ENCODE peak calls at places on chromosome X, in eight cellular contexts. R is tibial nerve, M is OCI-LY7, C is thoracic aorta, V is AG04450, X is cardiac muscle cell, A is GM23338, H is breast epithelium. U is an unnamed sample.

GRCh38 chrX:128800138-128800537 is 723.2 kb downstream of the SMARCA1 start:
- DNase-seq in V (no peak), R (no peak), C (no peak), H (no peak), M (no peak), X (no peak), A (peak), U (no peak)

GRCh38 chrX:23390979-23391378 is 56.3 kb downstream of the PTCHD1 start:
- DNase-seq in M (no peak), X (no peak), H (no peak), C (no peak), R (no peak), V (no peak), A (no peak), U (no peak)

GRCh38 chrX:39894626-39895025 is 203.1 kb downstream of the BCOR start:
- DNase-seq in X (no peak), M (no peak), H (no peak), R (peak), V (no peak), C (no peak), A (no peak), U (no peak)

GRCh38 chrX:68989865-68990606 is 161.2 kb downstream of the EFNB1 start:
- DNase-seq in V (peak), X (peak), C (no peak), A (peak), H (no peak), R (no peak), M (no peak), U (no peak)

GRCh38 chrX:152131525-152131924 is 6.9 kb downstream of the MAGEA10 start:
- DNase-seq in A (no peak), X (no peak), M (no peak), V (no peak), H (no peak), R (no peak), C (no peak), U (no peak)

GRCh38 chrX:153059191-153060094 is 3.2 kb downstream of the PNMA3 start:
- DNase-seq in C (no peak), R (no peak), V (no peak), M (no peak), X (no peak), A (no peak), H (no peak), U (no peak)

GRCh38 chrX:39859991-39860861 is 237.5 kb downstream of the BCOR start:
- DNase-seq in R (no peak), X (peak), H (no peak), V (peak), M (peak), C (no peak), A (peak), U (peak)

GRCh38 chrX:75746891-75747639 is 38.0 kb downstream of the MAGEE2 start:
- DNase-seq in A (peak), V (no peak), R (peak), X (peak), H (peak), C (no peak), M (peak), U (peak)

GRCh38 chrX:10821293-10821692 is 200.9 kb upstream of the MID1 start:
- DNase-seq in H (no peak), V (no peak), X (no peak), C (no peak), M (no peak), R (no peak), A (no peak), U (no peak)

GRCh38 chrX:19660604-19661003 is 145.3 kb upstream of the MAP3K15 start:
- DNase-seq in C (no peak), A (no peak), M (no peak), V (no peak), H (no peak), X (no peak), R (no peak), U (no peak)

GRCh38 chrX:19682712-19683331 is 167.5 kb upstream of the MAP3K15 start:
- DNase-seq in H (no peak), X (peak), A (peak), M (no peak), V (peak), C (no peak), R (peak), U (no peak)

GRCh38 chrX:31715675-31716074 is 643.8 kb upstream of the FTHL17 start:
- DNase-seq in C (no peak), H (no peak), V (no peak), X (no peak), R (no peak), A (no peak), M (no peak), U (no peak)

GRCh38 chrX:56764975-56765791 is 36.1 kb downstream of the NBDY start:
- DNase-seq in A (no peak), R (no peak), C (no peak), H (no peak), X (no peak), M (peak), V (no peak), U (no peak)

GRCh38 chrX:150094996-150095395 is 156.7 kb upstream of the EOLA2 start:
- DNase-seq in R (no peak), H (no peak), V (no peak), C (no peak), M (no peak), A (no peak), X (no peak), U (peak)

GRCh38 chrX:16653424-16653823 is 3.5 kb downstream of the S100G start:
- DNase-seq in X (no peak), V (no peak), M (no peak), R (no peak), A (no peak), C (no peak), H (no peak), U (no peak)

GRCh38 chrX:30576881-30577280 is 685 bp downstream of the TASL start:
- DNase-seq in M (no peak), R (no peak), H (no peak), C (no peak), A (no peak), X (no peak), V (no peak), U (no peak)

GRCh38 chrX:13341491-13342101 is 21.7 kb upstream of the ATXN3L start:
- DNase-seq in X (no peak), V (no peak), A (peak), H (no peak), C (no peak), M (peak), R (no peak), U (no peak)

GRCh38 chrX:155841232-155841631 is 39.9 kb upstream of the VAMP7 start:
- DNase-seq in X (no peak), C (no peak), R (no peak), A (no peak), H (no peak), M (no peak), V (no peak), U (peak)

GRCh38 chrX:143615851-143616250 is 20.1 kb downstream of the SLITRK4 start:
- DNase-seq in R (no peak), H (no peak), M (no peak), V (no peak), C (no peak), X (no peak), A (no peak), U (no peak)

GRCh38 chrX:42748067-42748850 is 29.7 kb downstream of the PPP1R2C start:
- DNase-seq in M (no peak), X (no peak), H (no peak), V (no peak), R (no peak), C (no peak), A (no peak), U (peak)

GRCh38 chrX:110407910-110408545 is 49.4 kb downstream of the RTL9 start:
- DNase-seq in A (peak), V (no peak), C (no peak), H (no peak), R (peak), M (peak), X (peak), U (peak)

GRCh38 chrX:136271300-136271699 is 20.1 kb upstream of the MAP7D3 start:
- DNase-seq in M (peak), X (no peak), R (no peak), V (no peak), C (no peak), A (no peak), H (no peak), U (no peak)

GRCh38 chrX:43813898-43814297 is 68.4 kb downstream of the MAOB start:
- DNase-seq in C (no peak), R (no peak), X (peak), H (no peak), A (peak), M (no peak), V (no peak), U (no peak)

GRCh38 chrX:75106772-75107171 is 49.3 kb downstream of the ABCB7 start:
- DNase-seq in H (no peak), C (no peak), X (no peak), R (no peak), M (no peak), V (no peak), A (no peak), U (no peak)

GRCh38 chrX:40291553-40291952 is 193.8 kb upstream of the BCOR start:
- DNase-seq in M (no peak), C (no peak), H (no peak), R (no peak), X (no peak), V (no peak), A (no peak), U (peak)

GRCh38 chrX:149221246-149221645 is 283.9 kb downstream of the IDS start:
- DNase-seq in C (no peak), M (no peak), X (peak), A (no peak), V (no peak), R (no peak), H (no peak), U (no peak)

GRCh38 chrX:11600578-11600977 is 65.1 kb downstream of the ARHGAP6 start:
- DNase-seq in H (no peak), A (peak), X (no peak), M (no peak), C (no peak), V (no peak), R (no peak), U (no peak)

GRCh38 chrX:10296581-10296980 is 139.8 kb downstream of the CLCN4 start:
- DNase-seq in M (no peak), C (no peak), V (peak), X (no peak), R (no peak), H (no peak), A (no peak), U (no peak)

GRCh38 chrX:12580548-12580947 is 210.7 kb upstream of the PRPS2 start:
- DNase-seq in M (no peak), C (no peak), X (no peak), R (no peak), V (no peak), A (no peak), H (no peak), U (peak)

GRCh38 chrX:24672701-24673190 is 21.0 kb upstream of the POLA1 start:
- DNase-seq in M (no peak), H (no peak), A (no peak), V (no peak), R (no peak), C (no peak), X (peak), U (no peak)

GRCh38 chrX:25021132-25021498 is 5.3 kb upstream of the ARX start:
- DNase-seq in A (no peak), M (no peak), V (no peak), H (no peak), C (no peak), R (no peak), X (no peak), U (no peak)

GRCh38 chrX:119417842-119418241 is 18.7 kb downstream of the SLC25A43 start:
- DNase-seq in C (no peak), R (no peak), V (no peak), A (no peak), H (no peak), M (peak), X (no peak), U (no peak)
- TF ChIP-seq CTCF in C (no peak), R (no peak), V (peak), A (peak), H (no peak), M (peak), X (peak), U (peak)

GRCh38 chrX:137565921-137566745 is at the start of gene ZIC3:
- DNase-seq in R (peak), X (peak), C (no peak), V (no peak), H (no peak), A (peak), M (no peak), U (peak)
- H3K27ac ChIP-seq in R (no peak), X (no peak), C (no peak), V (no peak), H (no peak), A (peak), M (no peak), U (no peak)

DNA sequence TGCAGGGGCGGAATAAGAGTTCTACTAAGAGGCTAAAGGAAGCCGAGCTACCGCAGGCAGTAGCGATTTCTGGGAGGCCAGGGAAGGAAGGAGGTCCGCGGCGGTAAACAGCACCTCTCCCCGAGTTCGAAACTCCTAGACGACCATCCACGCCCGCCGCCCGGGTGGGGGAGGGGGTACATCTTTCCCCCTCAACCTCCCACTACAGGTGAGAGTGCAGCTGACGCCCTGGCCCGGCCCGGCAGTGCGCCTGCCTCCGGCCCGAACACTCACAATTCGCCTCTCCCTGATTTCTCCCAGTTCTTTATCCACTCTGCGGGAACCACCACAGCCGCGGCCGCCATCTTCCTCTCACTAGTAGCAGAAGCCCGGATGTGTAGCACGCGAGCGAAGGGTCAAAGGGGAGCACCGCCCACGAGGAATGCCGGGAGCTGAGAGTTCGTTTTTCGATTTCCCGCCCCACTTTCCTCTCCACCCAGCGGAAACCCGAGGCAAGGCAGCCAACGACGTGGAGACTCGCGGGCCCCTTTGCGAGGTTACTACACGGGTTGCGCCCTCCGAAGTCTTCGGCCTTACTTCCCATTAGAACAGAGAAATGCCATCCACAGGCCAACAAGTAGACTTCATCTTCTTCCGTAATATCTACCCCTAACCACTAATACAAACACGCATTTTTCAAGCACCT is at the start of gene THOC2:
- DNase-seq in M (peak), R (peak), C (peak), V (peak), X (peak), A (peak), H (peak), U (peak)
- TF ChIP-seq CTCF in M (peak), R (peak), C (peak), V (peak), X (peak), A (no peak), H (no peak), U (peak)

GRCh38 chrX:130108647-130109428 is 1.5 kb downstream of the ELF4 start:
- DNase-seq in M (peak), V (no peak), C (no peak), A (no peak), H (no peak), X (no peak), R (no peak), U (peak)
- H3K27ac ChIP-seq in M (peak), V (no peak), C (peak), A (no peak), H (peak), X (no peak), R (peak), U (peak)

U was measured in RWPE1.